ENCODE peak calls at places on chromosomes 12 and 14, in ten cellular contexts. M, Q, H, X, D, J, E, N, B and C are unnamed samples.
A peak's percentile ranks its signal among the peaks of the same experiment; 100 is the strongest.

GRCh38 chr12:15276088-15276698 is 46.1 kb upstream of the PTPRO start:
- DNase-seq in M (no peak), Q (peak; percentile 62), H (no peak), X (peak; percentile 78), D (no peak), J (no peak), E (no peak), N (no peak), B (no peak), C (peak; percentile 58)

GRCh38 chr14:72434856-72435255 is 459.0 kb downstream of the DPF3 start:
- DNase-seq in M (no peak), Q (no peak), H (no peak), X (no peak), D (no peak), J (no peak), E (no peak), N (no peak), B (no peak), C (no peak)

GRCh38 chr12:105601158-105601557 is 270.7 kb downstream of the C12orf75 start:
- DNase-seq in M (no peak), Q (no peak), H (no peak), X (no peak), D (no peak), J (no peak), E (no peak), N (no peak), B (no peak), C (no peak)

GRCh38 chr14:67575684-67576083 is 24.4 kb downstream of the PIGH start:
- DNase-seq in M (peak; percentile 64), Q (peak; percentile 25), H (no peak), X (no peak), D (no peak), J (no peak), E (no peak), N (no peak), B (no peak), C (no peak)

GRCh38 chr12:4701383-4701782 is 18.8 kb upstream of the GALNT8 start:
- DNase-seq in M (no peak), Q (no peak), H (no peak), X (no peak), D (no peak), J (no peak), E (no peak), N (no peak), B (no peak), C (no peak)

GRCh38 chr12:68468036-68468435 is 135.9 kb upstream of the MDM1 start:
- DNase-seq in M (no peak), Q (no peak), H (no peak), X (peak; percentile 46), D (no peak), J (no peak), E (no peak), N (no peak), B (no peak), C (no peak)

GRCh38 chr14:70052990-70053389 is 135.8 kb downstream of the SLC8A3 start:
- DNase-seq in M (no peak), Q (peak; percentile 57), H (no peak), X (peak; percentile 59), D (no peak), J (peak; percentile 48), E (no peak), N (no peak), B (no peak), C (peak; percentile 61)

GRCh38 chr12:64531665-64532334 is 78.5 kb upstream of the RASSF3 start:
- DNase-seq in M (no peak), Q (no peak), H (no peak), X (no peak), D (no peak), J (no peak), E (no peak), N (peak; percentile 64), B (no peak), C (no peak)

GRCh38 chr12:44372259-44372658 is 503.9 kb downstream of the NELL2 start:
- DNase-seq in M (no peak), Q (no peak), H (no peak), X (peak; percentile 85), D (no peak), J (no peak), E (no peak), N (no peak), B (no peak), C (no peak)

GRCh38 chr12:121577443-121578180 is 3.2 kb downstream of the KDM2B start:
- DNase-seq in M (no peak), Q (no peak), H (no peak), X (peak; percentile 36), D (no peak), J (no peak), E (no peak), N (peak; percentile 67), B (peak; percentile 36), C (no peak)

GRCh38 chr12:2646341-2646740 is 148.4 kb upstream of the FKBP4 start:
- DNase-seq in M (peak; percentile 12), Q (no peak), H (no peak), X (no peak), D (no peak), J (no peak), E (no peak), N (no peak), B (no peak), C (no peak)

GRCh38 chr12:92621833-92622232 is 81.0 kb upstream of the PLEKHG7 start:
- DNase-seq in M (no peak), Q (no peak), H (no peak), X (peak; percentile 83), D (no peak), J (no peak), E (no peak), N (no peak), B (no peak), C (no peak)

GRCh38 chr14:55129086-55129427 is at the start of gene LGALS3:
- DNase-seq in M (peak; percentile 94), Q (peak; percentile 62), H (peak; percentile 74), X (peak; percentile 88), D (no peak), J (peak; percentile 22), E (no peak), N (peak; percentile 64), B (peak; percentile 83), C (no peak)

GRCh38 chr12:122981587-122982493 is 1.4 kb downstream of the ARL6IP4 start:
- DNase-seq in M (no peak), Q (no peak), H (no peak), X (no peak), D (no peak), J (no peak), E (no peak), N (no peak), B (peak; percentile 23), C (no peak)

GRCh38 chr12:11797317-11797913 is 147.9 kb downstream of the ETV6 start:
- DNase-seq in M (no peak), Q (peak; percentile 90), H (no peak), X (peak; percentile 61), D (no peak), J (no peak), E (no peak), N (no peak), B (no peak), C (no peak)

GRCh38 chr14:92600318-92601053 is 86.9 kb downstream of the RIN3 start:
- DNase-seq in M (no peak), Q (peak; percentile 89), H (no peak), X (peak; percentile 84), D (no peak), J (no peak), E (no peak), N (no peak), B (no peak), C (no peak)
- TF ChIP-seq CTCF in M (peak; percentile 7), Q (peak; percentile 35), H (no peak), X (peak; percentile 7), D (no peak), J (no peak), E (no peak), N (no peak), B (no peak), C (no peak)

DNA sequence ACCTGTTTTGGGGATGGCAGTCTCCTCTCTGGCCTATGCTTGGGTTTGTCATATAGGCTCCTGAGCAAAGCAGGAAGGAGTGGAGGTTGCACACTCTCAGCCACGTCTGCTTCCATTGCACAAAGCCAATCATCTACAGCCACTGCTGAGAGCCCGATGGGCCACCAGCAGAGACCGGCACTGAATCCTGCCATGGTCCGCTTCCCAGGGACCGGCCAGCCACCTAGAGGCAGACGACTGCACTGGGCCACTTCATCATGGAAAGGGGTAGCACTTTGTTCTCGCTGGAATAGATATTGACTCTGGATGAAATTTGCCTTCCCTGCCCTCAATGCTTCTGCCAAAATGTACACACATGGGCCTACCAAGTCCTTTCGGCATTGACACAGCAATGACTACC is 22.3 kb downstream of the DLK1 start:
- DNase-seq in M (peak; percentile 32), Q (no peak), H (no peak), X (no peak), D (no peak), J (no peak), E (no peak), N (peak; percentile 33), B (no peak), C (no peak)
- TF ChIP-seq CTCF in M (no peak), Q (no peak), H (no peak), X (no peak), D (no peak), J (no peak), E (no peak), N (peak; percentile 39), B (no peak), C (no peak)

DNA sequence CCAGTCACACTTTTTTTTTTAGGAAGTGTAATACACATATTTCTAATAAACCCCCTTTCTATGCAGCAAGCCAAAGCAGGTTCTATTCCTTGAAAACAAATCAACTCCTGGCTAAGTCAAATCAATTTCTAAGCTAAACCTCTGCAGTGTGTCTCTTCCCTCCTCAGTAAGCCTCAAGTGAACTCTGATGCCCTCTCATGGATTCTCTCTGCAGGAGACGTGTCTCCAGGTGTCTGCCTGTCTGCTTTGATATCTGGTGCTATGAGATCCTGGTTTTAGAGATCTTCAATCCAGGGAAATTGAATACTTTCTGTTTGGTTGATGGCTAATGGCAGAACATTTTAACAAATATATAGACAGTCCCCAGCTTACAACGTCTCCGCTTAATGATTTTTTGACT is 791.7 kb downstream of the AACS start:
- DNase-seq in M (no peak), Q (no peak), H (no peak), X (no peak), D (no peak), J (no peak), E (no peak), N (no peak), B (no peak), C (no peak)
- TF ChIP-seq CTCF in M (no peak), Q (no peak), H (no peak), X (no peak), D (no peak), J (no peak), E (no peak), N (peak; percentile 17), B (no peak), C (no peak)

DNA sequence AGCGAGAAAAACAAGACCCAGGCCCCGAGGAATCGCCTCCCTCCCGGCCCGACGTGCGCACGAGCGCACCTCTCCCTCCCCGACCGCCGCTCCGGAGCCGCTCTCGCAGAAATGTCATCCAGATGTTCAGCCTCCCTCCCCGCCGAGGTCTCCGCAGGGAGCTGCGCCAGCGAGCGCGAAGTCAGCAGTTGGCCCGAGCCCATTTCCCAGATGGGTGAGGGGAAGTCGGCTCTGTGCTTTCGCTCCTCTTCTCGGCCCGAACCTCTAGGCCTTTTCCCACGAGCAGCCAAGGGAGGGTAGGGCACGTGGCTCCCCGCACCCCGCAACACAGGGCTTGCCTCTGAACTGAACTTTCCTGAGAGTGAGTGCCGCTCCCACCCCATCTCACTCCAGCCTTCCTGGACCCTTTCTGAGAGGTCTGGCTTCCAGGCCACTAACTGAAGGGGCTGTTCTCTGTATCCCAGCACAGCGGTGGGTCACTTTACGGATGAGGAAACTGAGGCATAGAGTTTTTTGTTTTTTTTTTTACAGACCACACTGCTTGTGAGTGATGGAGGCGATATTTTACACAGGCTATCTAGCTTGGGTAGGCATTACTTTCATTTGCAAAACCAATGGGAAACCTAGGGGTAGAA is 1.0 kb upstream of the TGFB3 start:
- DNase-seq in M (peak; percentile 79), Q (peak; percentile 84), H (peak; percentile 62), X (peak; percentile 81), D (no peak), J (no peak), E (no peak), N (no peak), B (peak; percentile 85), C (no peak)
- TF ChIP-seq CTCF in M (peak; percentile 26), Q (no peak), H (no peak), X (no peak), D (no peak), J (peak; percentile 15), E (no peak), N (no peak), B (no peak), C (peak; percentile 37)